ENCODE peak calls at places on chromosomes 12 and 14, in six cellular contexts. G, Y, X, N, J and Q are unnamed samples.

GRCh38 chr12:15788266-15789214 is 648 bp downstream of the EPS8 start:
- DNase-seq in G (no peak), Y (no peak), X (no peak), N (peak), J (peak), Q (no peak)

GRCh38 chr14:67618617-67619063 is 1.1 kb upstream of the ARG2 start:
- DNase-seq in G (peak), Y (peak), X (no peak), N (peak), J (no peak), Q (no peak)

GRCh38 chr14:95683793-95684192 is 2.4 kb upstream of the TCL1B start:
- DNase-seq in G (no peak), Y (peak), X (peak), N (peak), J (no peak), Q (peak)

GRCh38 chr12:131831635-131832041 is 3.4 kb downstream of the MMP17 start:
- DNase-seq in G (peak), Y (no peak), X (no peak), N (no peak), J (no peak), Q (no peak)

GRCh38 chr14:75905505-75905904 is 76.3 kb downstream of the TGFB3 start:
- DNase-seq in G (no peak), Y (no peak), X (no peak), N (no peak), J (no peak), Q (no peak)

GRCh38 chr12:28340261-28340660 is 150.0 kb downstream of the CCDC91 start:
- DNase-seq in G (no peak), Y (no peak), X (no peak), N (no peak), J (no peak), Q (no peak)

GRCh38 chr12:643478-644292 is 19.6 kb downstream of the NINJ2 start:
- DNase-seq in G (peak), Y (no peak), X (no peak), N (no peak), J (no peak), Q (no peak)

GRCh38 chr14:77582511-77582910 is 33.9 kb downstream of the SPTLC2 start:
- DNase-seq in G (no peak), Y (no peak), X (no peak), N (no peak), J (no peak), Q (no peak)

GRCh38 chr12:96313606-96314005 is 86.6 kb downstream of the CDK17 start:
- DNase-seq in G (no peak), Y (no peak), X (no peak), N (no peak), J (no peak), Q (no peak)

GRCh38 chr14:64943981-64944520 is 1.5 kb upstream of the GPX2 start:
- DNase-seq in G (no peak), Y (no peak), X (no peak), N (no peak), J (no peak), Q (no peak)

GRCh38 chr12:10393291-10393690 is 3.5 kb upstream of the KLRK1 start:
- DNase-seq in G (no peak), Y (no peak), X (no peak), N (no peak), J (no peak), Q (no peak)

GRCh38 chr12:15756822-15757221 is 32.4 kb downstream of the EPS8 start:
- DNase-seq in G (no peak), Y (no peak), X (no peak), N (no peak), J (no peak), Q (no peak)

GRCh38 chr14:100442036-100442435 is 118.9 kb downstream of the SLC25A47 start:
- DNase-seq in G (no peak), Y (no peak), X (peak), N (no peak), J (no peak), Q (no peak)

GRCh38 chr14:83133986-83134664 is 1600.5 kb upstream of the SEL1L start:
- DNase-seq in G (no peak), Y (no peak), X (no peak), N (no peak), J (no peak), Q (no peak)

GRCh38 chr14:103518416-103519042 is 4.1 kb downstream of the CKB start:
- DNase-seq in G (peak), Y (peak), X (peak), N (peak), J (no peak), Q (peak)

GRCh38 chr12:57846285-57846576 is 298 bp downstream of the CTDSP2 start:
- DNase-seq in G (no peak), Y (no peak), X (no peak), N (no peak), J (no peak), Q (no peak)

GRCh38 chr14:88437659-88438058 is 52.2 kb downstream of the SPATA7 start:
- DNase-seq in G (no peak), Y (no peak), X (no peak), N (no peak), J (no peak), Q (no peak)

GRCh38 chr14:53217283-53217994 is 64.3 kb upstream of the DDHD1 start:
- DNase-seq in G (peak), Y (peak), X (peak), N (peak), J (peak), Q (peak)

GRCh38 chr12:31600252-31600651 is 9.3 kb upstream of the DENND5B start:
- DNase-seq in G (no peak), Y (no peak), X (peak), N (no peak), J (no peak), Q (no peak)

GRCh38 chr14:77087631-77088030 is 10.4 kb upstream of the CIPC start:
- DNase-seq in G (no peak), Y (no peak), X (no peak), N (no peak), J (no peak), Q (no peak)

GRCh38 chr12:102096855-102097254 is 23.1 kb downstream of the NUP37 start:
- DNase-seq in G (no peak), Y (no peak), X (no peak), N (no peak), J (no peak), Q (no peak)

GRCh38 chr14:98901511-98902205 is 370.3 kb downstream of the BCL11B start:
- DNase-seq in G (no peak), Y (no peak), X (no peak), N (no peak), J (no peak), Q (no peak)

GRCh38 chr12:57430931-57431566 is at the start of gene R3HDM2:
- DNase-seq in G (no peak), Y (peak), X (peak), N (peak), J (peak), Q (peak)

GRCh38 chr12:89556976-89557375 is 31.1 kb upstream of the POC1B start:
- DNase-seq in G (no peak), Y (no peak), X (no peak), N (peak), J (no peak), Q (no peak)

DNA sequence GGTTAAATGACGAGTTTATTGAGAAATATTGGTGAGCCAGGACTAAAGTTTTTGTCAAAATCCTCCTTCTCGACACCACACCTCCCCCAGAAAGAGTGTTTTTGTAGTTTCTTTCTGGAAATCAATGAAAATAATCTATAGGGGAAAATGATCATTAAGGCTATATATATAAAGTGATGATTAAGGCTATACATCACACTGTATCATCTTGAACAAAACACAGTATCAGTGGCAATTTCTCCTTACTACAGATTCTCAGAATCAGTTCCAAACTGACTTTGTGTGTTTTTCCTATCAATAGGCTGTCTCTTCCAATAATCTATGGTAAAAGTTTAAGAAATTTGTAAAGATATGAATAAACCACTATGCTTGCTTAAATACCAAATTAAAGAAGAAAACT is 81.7 kb downstream of the IFNG-AS1 start:
- DNase-seq in G (no peak), Y (no peak), X (no peak), N (no peak), J (no peak), Q (no peak)
- TF ChIP-seq TAF1 in G (no peak), Y (no peak), X (no peak), N (no peak), J (no peak), Q (no peak)

GRCh38 chr14:104550849-104551728 is 28.5 kb upstream of the C14orf180 start:
- DNase-seq in G (no peak), Y (peak), X (no peak), N (no peak), J (no peak), Q (peak)

GRCh38 chr14:104547998-104548700 is 31.4 kb upstream of the C14orf180 start:
- DNase-seq in G (no peak), Y (no peak), X (peak), N (no peak), J (no peak), Q (peak)

GRCh38 chr14:104548802-104549535 is 30.6 kb upstream of the C14orf180 start:
- DNase-seq in G (no peak), Y (no peak), X (peak), N (no peak), J (no peak), Q (no peak)

GRCh38 chr14:104550340-104550848 is 29.2 kb upstream of the C14orf180 start:
- DNase-seq in G (no peak), Y (no peak), X (no peak), N (no peak), J (no peak), Q (no peak)

GRCh38 chr14:104549536-104550339 is 29.8 kb upstream of the C14orf180 start:
- DNase-seq in G (no peak), Y (no peak), X (no peak), N (no peak), J (no peak), Q (no peak)
- TF ChIP-seq POLR2A in G (no peak), Y (no peak), X (no peak), N (no peak), J (no peak), Q (no peak)

GRCh38 chr14:29643415-29644206 is 284.0 kb downstream of the PRKD1 start:
- DNase-seq in G (no peak), Y (no peak), X (no peak), N (no peak), J (no peak), Q (no peak)
- TF ChIP-seq TAF1 in G (no peak), Y (no peak), X (no peak), N (no peak), J (no peak), Q (no peak)

DNA sequence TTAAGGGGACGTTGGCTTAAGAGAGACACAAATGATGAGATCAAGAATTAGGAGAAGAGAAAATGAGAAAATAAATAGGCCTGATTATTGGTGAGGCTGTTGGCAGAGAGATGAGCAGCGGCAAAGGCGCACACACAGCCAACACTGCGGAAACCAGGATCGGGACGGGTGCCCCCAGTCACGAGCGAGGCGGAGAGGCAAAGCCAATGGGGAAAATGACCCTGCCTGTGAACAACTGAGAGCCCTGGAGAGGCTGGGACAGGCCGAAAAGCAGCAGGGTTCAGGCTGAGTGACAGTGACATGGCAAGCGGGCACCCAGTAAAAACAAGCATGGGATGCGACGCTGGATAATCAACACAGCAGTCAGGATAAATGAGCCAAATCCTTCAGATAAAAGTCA is 21.0 kb downstream of the SLC15A4 start:
- DNase-seq in G (no peak), Y (no peak), X (no peak), N (no peak), J (no peak), Q (no peak)
- TF ChIP-seq POLR2A in G (no peak), Y (no peak), X (no peak), N (no peak), J (no peak), Q (peak)

GRCh38 chr14:93902619-93903307 is 24.4 kb upstream of the FAM181A start:
- DNase-seq in G (no peak), Y (no peak), X (no peak), N (peak), J (no peak), Q (no peak)

GRCh38 chr14:93906341-93907329 is 20.5 kb upstream of the FAM181A start:
- DNase-seq in G (peak), Y (peak), X (peak), N (peak), J (no peak), Q (peak)

GRCh38 chr14:93903342-93904184 is 23.6 kb upstream of the FAM181A start:
- DNase-seq in G (no peak), Y (no peak), X (peak), N (peak), J (no peak), Q (no peak)

GRCh38 chr14:93901813-93902212 is 25.3 kb upstream of the FAM181A start:
- DNase-seq in G (no peak), Y (no peak), X (no peak), N (no peak), J (no peak), Q (no peak)

DNA sequence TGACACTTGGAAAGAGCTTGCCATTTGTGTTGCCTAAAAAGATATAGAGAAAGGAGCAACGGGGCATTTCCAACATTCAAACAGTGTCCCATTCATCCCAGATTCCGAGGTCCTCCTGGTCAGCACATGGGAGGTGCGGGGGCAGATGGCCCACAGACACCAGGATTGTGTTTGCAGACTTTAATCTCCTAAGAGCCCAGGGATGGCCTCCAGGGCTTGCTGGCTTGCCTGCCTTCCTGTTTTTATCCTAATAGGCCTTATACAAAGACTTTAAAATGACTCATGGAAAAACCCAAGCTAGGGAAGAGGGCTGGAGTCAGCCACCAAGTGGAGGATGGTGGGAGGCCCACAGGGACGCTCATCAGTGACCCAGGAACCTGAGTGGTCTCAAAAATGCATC is 21.5 kb upstream of the FAM181A start:
- DNase-seq in G (no peak), Y (no peak), X (no peak), N (peak), J (no peak), Q (no peak)
- TF ChIP-seq TAF1 in G (no peak), Y (no peak), X (no peak), N (no peak), J (no peak), Q (no peak)

DNA sequence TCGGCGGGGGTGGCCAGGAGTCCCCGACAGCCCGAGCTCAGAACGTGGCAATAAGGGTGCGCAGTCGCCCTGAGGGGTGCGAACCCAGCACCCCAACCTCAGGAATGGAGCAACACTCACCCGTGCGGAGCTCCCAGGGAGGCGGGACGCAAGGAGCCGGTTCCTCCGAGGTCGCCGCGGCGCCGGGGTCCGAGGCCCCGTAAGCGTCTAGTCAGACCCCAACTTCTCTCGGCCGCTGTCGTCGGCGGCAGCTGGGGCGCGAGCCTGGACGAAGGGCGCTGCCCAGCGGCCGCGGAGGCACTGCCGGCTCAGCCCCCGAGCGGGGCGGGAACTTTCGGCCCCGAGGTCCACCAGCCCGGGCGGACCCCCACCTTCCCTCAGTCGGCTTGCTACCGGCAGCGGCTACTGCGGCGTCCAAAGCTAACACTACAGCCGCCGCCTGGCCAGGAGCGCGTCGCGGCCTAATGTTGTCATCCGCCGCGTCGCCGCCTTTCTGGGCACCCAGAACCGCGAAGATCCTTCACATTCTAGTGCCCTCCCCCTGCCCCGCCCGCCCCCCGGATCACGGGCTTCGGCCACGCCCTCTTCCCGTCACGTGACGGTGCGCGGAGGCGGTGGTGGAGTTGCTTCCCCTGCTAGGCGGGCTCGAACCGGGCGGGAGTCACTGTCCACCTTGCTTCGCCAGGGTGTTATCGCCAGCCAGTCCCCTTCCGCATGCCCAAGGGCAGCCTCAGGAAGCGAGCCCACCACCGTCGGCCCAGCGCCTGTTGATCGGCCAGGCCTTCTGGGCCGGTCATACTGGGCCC is at the start of gene OSBPL8:
- DNase-seq in G (peak), Y (peak), X (peak), N (peak), J (peak), Q (peak)
- TF ChIP-seq POLR2A in G (peak), Y (peak), X (peak), N (peak), J (peak), Q (peak)